ENCODE peak calls at places on chromosomes 11 and 22, in ten cellular contexts. G is fibroblast of mammary gland, I is AG04449, B is fibroblast of lung, R is GM23338, X is A673, E is HFF-Myc, F is GM12878, U is dorsolateral prefrontal cortex, Z is right lobe of liver. M is an unnamed sample.
A peak's percentile ranks its signal among the peaks of the same experiment; 100 is the strongest.

GRCh38 chr22:48722661-48723060 is 1105.0 kb downstream of the BRD1 start:
- DNase-seq in Z (peak; percentile 29), X (no peak), B (no peak), I (no peak), G (no peak), U (no peak), R (no peak), F (no peak), E (no peak), M (no peak)

GRCh38 chr22:46031561-46031960 is 54.6 kb upstream of the WNT7B start:
- DNase-seq in Z (no peak), G (no peak), X (no peak), E (no peak), B (no peak), U (no peak), R (peak; percentile 42), F (no peak), I (no peak), M (no peak)

GRCh38 chr11:113311536-113311935 is 2.8 kb upstream of the TTC12 start:
- DNase-seq in E (no peak), X (no peak), F (no peak), I (no peak), R (no peak), G (no peak), U (no peak), Z (no peak), B (no peak), M (no peak)

GRCh38 chr11:62682518-62682917 is 3.6 kb upstream of the UBXN1 start:
- DNase-seq in R (no peak), U (no peak), X (no peak), G (no peak), I (no peak), B (no peak), E (no peak), F (no peak), Z (no peak), M (no peak)

GRCh38 chr11:105219670-105220069 is 80.1 kb upstream of the CARD18 start:
- DNase-seq in F (no peak), U (no peak), B (no peak), X (no peak), G (no peak), I (no peak), R (no peak), Z (no peak), E (no peak), M (no peak)

GRCh38 chr11:79121351-79121750 is 319.5 kb downstream of the TENM4 start:
- DNase-seq in F (no peak), U (no peak), Z (no peak), E (no peak), B (no peak), R (no peak), G (no peak), I (no peak), X (no peak), M (no peak)

GRCh38 chr22:49960967-49961600 is 512 bp downstream of the PIM3 start:
- DNase-seq in X (no peak), U (peak; percentile 33), F (no peak), E (no peak), I (no peak), Z (peak; percentile 73), R (peak; percentile 56), B (no peak), G (no peak), M (no peak)

GRCh38 chr11:115324569-115325432 is 179.4 kb downstream of the CADM1 start:
- DNase-seq in Z (no peak), E (peak; percentile 10), F (peak; percentile 13), G (peak; percentile 49), R (peak; percentile 89), B (peak; percentile 78), I (no peak), U (no peak), X (peak; percentile 77), M (peak; percentile 33)

GRCh38 chr22:28759861-28760560 is 12.5 kb upstream of the CCDC117 start:
- DNase-seq in U (no peak), G (no peak), E (no peak), I (no peak), X (peak; percentile 80), F (peak; percentile 21), R (peak; percentile 82), Z (no peak), B (no peak), M (no peak)

GRCh38 chr11:134374891-134375550 is 37.0 kb downstream of the B3GAT1 start:
- DNase-seq in E (no peak), G (no peak), B (no peak), U (no peak), X (no peak), I (no peak), R (no peak), Z (peak; percentile 27), F (no peak), M (no peak)
- H3K4me3 ChIP-seq in E (no peak overlapping the region), G (no peak overlapping the region), B (no peak overlapping the region), U (no peak overlapping the region), X (no peak overlapping the region), I (no peak overlapping the region), R (no peak overlapping the region), Z (no peak overlapping the region), F (no peak overlapping the region), M (no peak overlapping the region)

GRCh38 chr22:25900390-25900789 is 158.4 kb downstream of the MYO18B start:
- DNase-seq in X (no peak), Z (no peak), B (no peak), I (no peak), U (no peak), R (no peak), F (no peak), G (no peak), E (no peak), M (no peak)

GRCh38 chr22:25899566-25899965 is 157.6 kb downstream of the MYO18B start:
- DNase-seq in Z (no peak), E (no peak), I (no peak), X (no peak), G (no peak), U (no peak), R (no peak), F (no peak), B (no peak), M (no peak)

GRCh38 chr22:25896592-25896991 is 154.6 kb downstream of the MYO18B start:
- DNase-seq in B (no peak), X (no peak), G (no peak), F (no peak), R (no peak), E (no peak), U (no peak), I (no peak), Z (no peak), M (no peak)

GRCh38 chr22:25900880-25901279 is 158.9 kb downstream of the MYO18B start:
- DNase-seq in F (no peak), X (no peak), E (no peak), B (no peak), R (peak; percentile 29), Z (no peak), I (no peak), G (no peak), U (peak; percentile 76), M (no peak)

DNA sequence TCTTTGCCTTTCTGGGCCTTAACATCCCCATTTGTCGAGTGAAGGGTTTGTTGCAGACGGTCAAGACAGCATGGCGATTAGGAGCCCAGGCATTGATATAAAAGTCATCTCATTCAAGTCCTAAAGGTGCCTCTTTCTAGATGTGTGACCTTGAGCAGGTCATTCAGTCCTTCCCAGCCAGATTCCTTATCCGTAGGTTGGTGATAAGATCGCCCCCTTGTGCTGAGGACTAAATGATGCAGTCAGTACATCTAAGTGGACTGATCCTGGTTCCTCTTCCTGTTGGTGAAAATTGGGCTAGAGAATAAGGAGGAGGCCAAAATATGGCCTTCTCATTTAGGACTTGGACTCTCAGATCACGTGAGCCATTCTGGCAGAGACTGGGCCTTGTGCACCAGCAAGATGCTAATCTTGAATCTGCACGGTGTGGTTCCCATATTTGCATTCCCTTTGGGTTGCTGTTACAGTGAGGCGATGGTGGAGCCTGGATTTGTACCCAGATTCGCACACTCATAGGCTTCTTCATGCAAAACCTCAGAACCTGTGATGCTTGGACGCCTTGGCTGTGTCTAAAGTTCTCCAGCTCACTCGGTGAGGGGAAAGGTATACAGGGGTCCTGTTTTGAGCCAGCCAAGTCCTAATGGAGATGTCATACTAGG is 156.8 kb downstream of the MYO18B start:
- DNase-seq in R (peak; percentile 79), X (peak; percentile 23), G (peak; percentile 1), U (no peak), Z (no peak), I (no peak), E (no peak), F (no peak), B (no peak), M (no peak)
- TF ChIP-seq CTCF in R (peak; percentile 76), X (peak; percentile 56), G (no peak), U (no peak), Z (no peak), I (peak; percentile 13), E (no peak), F (peak; percentile 45), B (no peak), M (peak; percentile 30)

GRCh38 chr22:37601540-37602442 is 6.8 kb upstream of the GGA1 start:
- DNase-seq in X (peak; percentile 62), G (peak; percentile 66), U (no peak), R (peak; percentile 97), F (peak; percentile 42), B (peak; percentile 21), E (no peak), Z (no peak), I (no peak), M (peak; percentile 80)

GRCh38 chr22:37604074-37604473 is 4.6 kb upstream of the GGA1 start:
- DNase-seq in X (no peak), E (no peak), I (no peak), F (no peak), R (no peak), B (no peak), G (no peak), Z (no peak), U (no peak), M (no peak)

GRCh38 chr22:37599161-37599560 is 9.5 kb upstream of the GGA1 start:
- DNase-seq in R (no peak), I (no peak), X (peak; percentile 47), U (no peak), Z (no peak), F (no peak), B (no peak), G (no peak), E (no peak), M (no peak)

GRCh38 chr22:37604875-37605274 is 3.8 kb upstream of the GGA1 start:
- DNase-seq in B (no peak), F (no peak), I (no peak), U (no peak), Z (no peak), X (no peak), G (no peak), E (no peak), R (no peak), M (no peak)

DNA sequence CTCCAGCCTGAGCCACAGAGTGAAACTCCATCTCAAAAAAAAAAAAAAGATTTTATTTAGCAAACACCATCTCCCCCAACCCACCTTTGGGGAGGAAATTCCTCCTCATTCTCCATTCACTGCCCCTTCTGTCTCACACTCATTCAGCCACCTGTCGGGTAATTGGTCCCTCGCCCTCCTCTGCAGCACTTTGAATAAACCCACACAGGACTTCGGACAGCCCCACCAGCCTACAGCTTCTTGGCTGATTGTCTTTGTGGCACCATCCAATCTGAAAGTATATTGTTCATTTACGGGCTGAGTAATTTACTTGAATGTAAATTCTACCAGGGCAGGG is 7.5 kb upstream of the GGA1 start:
- DNase-seq in I (no peak), R (no peak), X (no peak), B (no peak), G (no peak), U (no peak), F (no peak), E (no peak), Z (no peak), M (no peak)
- H3K4me3 ChIP-seq in I (no peak overlapping the region), R (peak overlapping the region; percentile 4), X (peak overlapping the region; percentile 7), B (no peak overlapping the region), G (no peak overlapping the region), U (no peak overlapping the region), F (no peak overlapping the region), E (no peak overlapping the region), Z (no peak overlapping the region), M (peak overlapping the region; percentile 1)

GRCh38 chr11:43825217-43825816 is 55.3 kb upstream of the ALKBH3 start:
- DNase-seq in R (peak; percentile 72), G (peak; percentile 46), U (no peak), B (peak; percentile 55), F (no peak), Z (no peak), E (no peak), X (peak; percentile 75), I (no peak), M (no peak)
- TF ChIP-seq CTCF in R (peak; percentile 90), G (peak; percentile 78), U (peak; percentile 52), B (peak; percentile 64), F (peak; percentile 41), Z (peak; percentile 37), E (peak; percentile 74), X (peak; percentile 99), I (peak; percentile 66), M (peak; percentile 83)